ENCODE peak calls at places on chromosomes 2 and 18, in six cellular contexts. W, B, N, A, C and J are unnamed samples.
A peak's percentile ranks its signal among the peaks of the same experiment; 100 is the strongest.

GRCh38 chr2:28545590-28546195 is 49.8 kb downstream of the PLB1 start:
- DNase-seq in W (no peak), B (no peak), N (no peak), A (no peak), C (no peak), J (no peak)

GRCh38 chr2:188293601-188294482 is 2.2 kb downstream of the GULP1 start:
- DNase-seq in W (no peak), B (peak; percentile 61), N (peak; percentile 72), A (no peak), C (no peak), J (peak; percentile 78)

GRCh38 chr2:165876712-165877111 is 76.9 kb downstream of the TTC21B start:
- DNase-seq in W (no peak), B (no peak), N (no peak), A (no peak), C (no peak), J (peak; percentile 77)

GRCh38 chr18:2889761-2890192 is 43.0 kb downstream of the EMILIN2 start:
- DNase-seq in W (no peak), B (no peak), N (no peak), A (no peak), C (no peak), J (peak; percentile 51)

GRCh38 chr2:42493885-42494433 is at the start of gene KCNG3:
- DNase-seq in W (peak; percentile 57), B (peak; percentile 38), N (peak; percentile 89), A (peak; percentile 27), C (peak; percentile 45), J (peak; percentile 82)

GRCh38 chr2:231930601-231931281 is 4.5 kb upstream of the NPPC start:
- DNase-seq in W (no peak), B (no peak), N (no peak), A (no peak), C (no peak), J (no peak)

GRCh38 chr2:18253686-18254197 is 306.7 kb downstream of the RDH14 start:
- DNase-seq in W (no peak), B (no peak), N (no peak), A (no peak), C (no peak), J (peak; percentile 58)

GRCh38 chr2:231425811-231426703 is 30.5 kb downstream of the B3GNT7 start:
- DNase-seq in W (peak; percentile 18), B (no peak), N (peak; percentile 74), A (no peak), C (no peak), J (peak; percentile 82)

GRCh38 chr2:46632349-46632748 is 153.0 kb downstream of the TMEM247 start:
- DNase-seq in W (no peak), B (no peak), N (no peak), A (no peak), C (no peak), J (peak; percentile 53)

GRCh38 chr18:5951515-5952081 is 56.3 kb upstream of the TMEM200C start:
- DNase-seq in W (no peak), B (no peak), N (no peak), A (no peak), C (no peak), J (no peak)

GRCh38 chr2:212957624-212958023 is 193.8 kb downstream of the IKZF2 start:
- DNase-seq in W (no peak), B (no peak), N (no peak), A (no peak), C (no peak), J (no peak)

GRCh38 chr2:40016151-40016885 is 237.3 kb upstream of the THUMPD2 start:
- DNase-seq in W (no peak), B (no peak), N (no peak), A (no peak), C (no peak), J (no peak)

GRCh38 chr2:88452980-88453582 is 588 bp upstream of the FOXI3 start:
- DNase-seq in W (no peak), B (no peak), N (peak; percentile 70), A (no peak), C (no peak), J (peak; percentile 52)

GRCh38 chr2:26614205-26615128 is 26.7 kb downstream of the CIB4 start:
- DNase-seq in W (no peak), B (no peak), N (no peak), A (no peak), C (no peak), J (no peak)

GRCh38 chr2:150008901-150009300 is 421.3 kb upstream of the MMADHC start:
- DNase-seq in W (no peak), B (no peak), N (no peak), A (no peak), C (no peak), J (no peak)

GRCh38 chr18:76528477-76529432 is 33.7 kb upstream of the ZNF516 start:
- DNase-seq in W (no peak), B (no peak), N (peak; percentile 64), A (no peak), C (no peak), J (peak; percentile 36)

GRCh38 chr2:68734688-68735525 is at the start of gene ARHGAP25:
- DNase-seq in W (no peak), B (no peak), N (no peak), A (peak; percentile 92), C (no peak), J (no peak)

GRCh38 chr2:231666171-231667095 is 41.9 kb upstream of the PTMA start:
- DNase-seq in W (no peak), B (peak; percentile 82), N (peak; percentile 97), A (peak; percentile 82), C (no peak), J (peak; percentile 99)

GRCh38 chr2:208064220-208064951 is 39.1 kb upstream of the PLEKHM3 start:
- DNase-seq in W (no peak), B (peak; percentile 18), N (no peak), A (no peak), C (no peak), J (no peak)

GRCh38 chr18:79485788-79486355 is 90.1 kb downstream of the NFATC1 start:
- DNase-seq in W (no peak), B (peak; percentile 14), N (no peak), A (no peak), C (no peak), J (no peak)

GRCh38 chr2:67871696-67872320 is 191.0 kb downstream of the C1D start:
- DNase-seq in W (no peak), B (peak; percentile 35), N (no peak), A (no peak), C (no peak), J (no peak)

GRCh38 chr2:196989496-196989895 is 63.0 kb upstream of the PGAP1 start:
- DNase-seq in W (no peak), B (no peak), N (no peak), A (no peak), C (no peak), J (no peak)

GRCh38 chr2:171541202-171541884 is 19.1 kb downstream of the CYBRD1 start:
- DNase-seq in W (no peak), B (no peak), N (peak; percentile 74), A (no peak), C (no peak), J (peak; percentile 77)

GRCh38 chr18:50879302-50880107 is 587 bp downstream of the ME2 start:
- DNase-seq in W (peak; percentile 6), B (no peak), N (peak; percentile 82), A (no peak), C (peak; percentile 11), J (peak; percentile 69)

GRCh38 chr2:233404227-233404626 is 49.9 kb downstream of the DGKD start:
- DNase-seq in W (peak; percentile 54), B (no peak), N (peak; percentile 84), A (no peak), C (peak; percentile 59), J (peak; percentile 76)

GRCh38 chr2:62036229-62036628 is 130.8 kb downstream of the COMMD1 start:
- DNase-seq in W (no peak), B (no peak), N (no peak), A (no peak), C (no peak), J (no peak)

GRCh38 chr2:199775297-199775696 is 75.7 kb downstream of the FTCDNL1 start:
- DNase-seq in W (no peak), B (no peak), N (no peak), A (no peak), C (no peak), J (no peak)

GRCh38 chr2:58871469-58872142 is 630.5 kb upstream of the FANCL start:
- DNase-seq in W (no peak), B (no peak), N (peak; percentile 53), A (no peak), C (no peak), J (peak; percentile 46)

GRCh38 chr2:1486670-1487069 is 73.4 kb downstream of the TPO start:
- DNase-seq in W (no peak), B (no peak), N (peak; percentile 20), A (no peak), C (no peak), J (no peak)

GRCh38 chr2:239194731-239195317 is 206.0 kb downstream of the HDAC4 start:
- DNase-seq in W (no peak), B (no peak), N (no peak), A (no peak), C (no peak), J (no peak)

GRCh38 chr2:191677091-191677645 is 768 bp upstream of the NABP1 start:
- DNase-seq in W (no peak), B (no peak), N (no peak), A (peak; percentile 53), C (no peak), J (peak; percentile 78)

GRCh38 chr2:140586379-140586778 is 1544.4 kb downstream of the LRP1B start:
- DNase-seq in W (no peak), B (no peak), N (peak; percentile 85), A (no peak), C (no peak), J (peak; percentile 82)

GRCh38 chr2:45983213-45983612 is 314.0 kb upstream of the EPAS1 start:
- DNase-seq in W (no peak), B (no peak), N (peak; percentile 44), A (no peak), C (no peak), J (no peak)

GRCh38 chr18:8990276-8991031 is 112.0 kb upstream of the NDUFV2 start:
- DNase-seq in W (no peak), B (no peak), N (no peak), A (no peak), C (no peak), J (no peak)